ENCODE peak calls at places on chromosomes 5 and 9, in nine cellular contexts. One of them, this sample, is unnamed.

GRCh38 chr9:86867658-86868313 is 79.5 kb downstream of the GAS1 start:
- DNase-seq in adrenal gland: no peak
- DNase-seq in dorsolateral prefrontal cortex: no peak
- DNase-seq in psoas muscle: no peak
- DNase-seq in foreskin fibroblast: no peak
- DNase-seq in PC-3: no peak
- DNase-seq in A549: no peak
- DNase-seq in cardiac fibroblast: peak
- DNase-seq in neural progenitor cell: peak
- DNase-seq in this sample: no peak

GRCh38 chr5:107455111-107455544 is 215.6 kb downstream of the EFNA5 start:
- DNase-seq in PC-3: peak
- DNase-seq in dorsolateral prefrontal cortex: no peak
- DNase-seq in cardiac fibroblast: peak
- DNase-seq in adrenal gland: no peak
- DNase-seq in foreskin fibroblast: peak
- DNase-seq in neural progenitor cell: peak
- DNase-seq in psoas muscle: no peak
- DNase-seq in A549: no peak
- DNase-seq in this sample: no peak

GRCh38 chr5:173155912-173156311 is 11.6 kb downstream of the BNIP1 start:
- DNase-seq in A549: no peak
- DNase-seq in adrenal gland: no peak
- DNase-seq in neural progenitor cell: no peak
- DNase-seq in PC-3: no peak
- DNase-seq in foreskin fibroblast: no peak
- DNase-seq in psoas muscle: no peak
- DNase-seq in dorsolateral prefrontal cortex: peak
- DNase-seq in cardiac fibroblast: no peak
- DNase-seq in this sample: no peak

GRCh38 chr5:131536211-131536826 is 98.7 kb downstream of the RAPGEF6 start:
- DNase-seq in adrenal gland: no peak
- DNase-seq in dorsolateral prefrontal cortex: no peak
- DNase-seq in neural progenitor cell: no peak
- DNase-seq in foreskin fibroblast: no peak
- DNase-seq in PC-3: no peak
- DNase-seq in psoas muscle: no peak
- DNase-seq in cardiac fibroblast: peak
- DNase-seq in A549: no peak
- DNase-seq in this sample: no peak

GRCh38 chr9:27110181-27110580 is 1.2 kb downstream of the TEK start:
- DNase-seq in dorsolateral prefrontal cortex: no peak
- DNase-seq in cardiac fibroblast: no peak
- DNase-seq in PC-3: no peak
- DNase-seq in adrenal gland: no peak
- DNase-seq in foreskin fibroblast: no peak
- DNase-seq in neural progenitor cell: no peak
- DNase-seq in psoas muscle: no peak
- DNase-seq in A549: no peak
- DNase-seq in this sample: no peak

GRCh38 chr5:157558681-157559080 is 16.9 kb downstream of the ADAM19 start:
- DNase-seq in PC-3: peak
- DNase-seq in A549: no peak
- DNase-seq in psoas muscle: no peak
- DNase-seq in foreskin fibroblast: no peak
- DNase-seq in dorsolateral prefrontal cortex: no peak
- DNase-seq in cardiac fibroblast: no peak
- DNase-seq in neural progenitor cell: no peak
- DNase-seq in adrenal gland: no peak
- DNase-seq in this sample: no peak

GRCh38 chr5:58188287-58188651 is 271.6 kb downstream of the PLK2 start:
- DNase-seq in neural progenitor cell: peak
- DNase-seq in dorsolateral prefrontal cortex: no peak
- DNase-seq in foreskin fibroblast: peak
- DNase-seq in adrenal gland: peak
- DNase-seq in A549: peak
- DNase-seq in cardiac fibroblast: peak
- DNase-seq in psoas muscle: no peak
- DNase-seq in PC-3: peak
- DNase-seq in this sample: no peak

GRCh38 chr5:10601246-10602030 is 37.6 kb downstream of the ANKRD33B start:
- DNase-seq in cardiac fibroblast: peak
- DNase-seq in dorsolateral prefrontal cortex: peak
- DNase-seq in adrenal gland: peak
- DNase-seq in A549: peak
- DNase-seq in psoas muscle: peak
- DNase-seq in neural progenitor cell: no peak
- DNase-seq in PC-3: peak
- DNase-seq in foreskin fibroblast: peak
- DNase-seq in this sample: peak

GRCh38 chr5:28077291-28078240 is 1039.2 kb upstream of the CDH9 start:
- DNase-seq in adrenal gland: no peak
- DNase-seq in psoas muscle: no peak
- DNase-seq in dorsolateral prefrontal cortex: no peak
- DNase-seq in foreskin fibroblast: no peak
- DNase-seq in neural progenitor cell: no peak
- DNase-seq in PC-3: no peak
- DNase-seq in A549: no peak
- DNase-seq in cardiac fibroblast: no peak
- DNase-seq in this sample: no peak

GRCh38 chr9:137162505-137163100 is 7.2 kb downstream of the LRRC26 start:
- DNase-seq in PC-3: no peak
- DNase-seq in adrenal gland: no peak
- DNase-seq in A549: no peak
- DNase-seq in neural progenitor cell: peak
- DNase-seq in cardiac fibroblast: no peak
- DNase-seq in dorsolateral prefrontal cortex: no peak
- DNase-seq in foreskin fibroblast: no peak
- DNase-seq in psoas muscle: no peak
- DNase-seq in this sample: peak

GRCh38 chr9:129752915-129753724 is at the start of gene PTGES:
- DNase-seq in PC-3: peak
- DNase-seq in cardiac fibroblast: peak
- DNase-seq in neural progenitor cell: peak
- DNase-seq in psoas muscle: peak
- DNase-seq in adrenal gland: peak
- DNase-seq in foreskin fibroblast: peak
- DNase-seq in dorsolateral prefrontal cortex: peak
- DNase-seq in A549: peak
- DNase-seq in this sample: peak

GRCh38 chr5:148585988-148586387 is 68.3 kb downstream of the HTR4 start:
- DNase-seq in adrenal gland: peak
- DNase-seq in A549: no peak
- DNase-seq in PC-3: peak
- DNase-seq in dorsolateral prefrontal cortex: no peak
- DNase-seq in neural progenitor cell: peak
- DNase-seq in foreskin fibroblast: no peak
- DNase-seq in cardiac fibroblast: peak
- DNase-seq in psoas muscle: no peak
- DNase-seq in this sample: no peak

GRCh38 chr9:83509372-83509771 is 28.8 kb downstream of the FRMD3 start:
- DNase-seq in foreskin fibroblast: peak
- DNase-seq in PC-3: no peak
- DNase-seq in adrenal gland: peak
- DNase-seq in cardiac fibroblast: peak
- DNase-seq in neural progenitor cell: peak
- DNase-seq in A549: no peak
- DNase-seq in dorsolateral prefrontal cortex: no peak
- DNase-seq in psoas muscle: no peak
- DNase-seq in this sample: no peak

GRCh38 chr9:1219284-1219683 is 169.1 kb downstream of the DMRT2 start:
- DNase-seq in dorsolateral prefrontal cortex: no peak
- DNase-seq in A549: no peak
- DNase-seq in adrenal gland: no peak
- DNase-seq in cardiac fibroblast: no peak
- DNase-seq in psoas muscle: no peak
- DNase-seq in foreskin fibroblast: no peak
- DNase-seq in neural progenitor cell: no peak
- DNase-seq in PC-3: peak
- DNase-seq in this sample: no peak

GRCh38 chr5:168528521-168529360 is at the start of gene FBLL1:
- DNase-seq in A549: no peak
- DNase-seq in foreskin fibroblast: peak
- DNase-seq in psoas muscle: no peak
- DNase-seq in PC-3: no peak
- DNase-seq in neural progenitor cell: peak
- DNase-seq in adrenal gland: peak
- DNase-seq in cardiac fibroblast: peak
- DNase-seq in dorsolateral prefrontal cortex: peak
- DNase-seq in this sample: no peak

GRCh38 chr5:125262782-125263181 is 516.3 kb upstream of the ZNF608 start:
- DNase-seq in dorsolateral prefrontal cortex: no peak
- DNase-seq in A549: no peak
- DNase-seq in adrenal gland: no peak
- DNase-seq in psoas muscle: no peak
- DNase-seq in neural progenitor cell: no peak
- DNase-seq in foreskin fibroblast: peak
- DNase-seq in cardiac fibroblast: peak
- DNase-seq in PC-3: peak
- DNase-seq in this sample: no peak

GRCh38 chr5:57327934-57328333 is 154.1 kb downstream of the GPBP1 start:
- DNase-seq in A549: no peak
- DNase-seq in foreskin fibroblast: peak
- DNase-seq in cardiac fibroblast: peak
- DNase-seq in PC-3: peak
- DNase-seq in neural progenitor cell: no peak
- DNase-seq in dorsolateral prefrontal cortex: no peak
- DNase-seq in adrenal gland: no peak
- DNase-seq in psoas muscle: no peak
- DNase-seq in this sample: no peak

GRCh38 chr9:137619240-137620090 is 660 bp downstream of the EHMT1 start:
- DNase-seq in cardiac fibroblast: peak
- DNase-seq in psoas muscle: peak
- DNase-seq in neural progenitor cell: peak
- DNase-seq in adrenal gland: peak
- DNase-seq in foreskin fibroblast: no peak
- DNase-seq in PC-3: peak
- DNase-seq in dorsolateral prefrontal cortex: no peak
- DNase-seq in A549: peak
- DNase-seq in this sample: peak

GRCh38 chr9:17116400-17116837 is 18.4 kb upstream of the CNTLN start:
- DNase-seq in psoas muscle: no peak
- DNase-seq in A549: peak
- DNase-seq in PC-3: peak
- DNase-seq in neural progenitor cell: peak
- DNase-seq in dorsolateral prefrontal cortex: no peak
- DNase-seq in adrenal gland: no peak
- DNase-seq in cardiac fibroblast: peak
- DNase-seq in foreskin fibroblast: peak
- DNase-seq in this sample: no peak

GRCh38 chr5:139711067-139711851 is 63.1 kb downstream of the CXXC5 start:
- DNase-seq in A549: peak
- DNase-seq in cardiac fibroblast: peak
- DNase-seq in adrenal gland: peak
- DNase-seq in foreskin fibroblast: no peak
- DNase-seq in dorsolateral prefrontal cortex: no peak
- DNase-seq in neural progenitor cell: peak
- DNase-seq in psoas muscle: peak
- DNase-seq in PC-3: peak
- DNase-seq in this sample: peak

GRCh38 chr9:38620483-38621433 is at the start of gene ANKRD18A:
- DNase-seq in PC-3: peak
- DNase-seq in adrenal gland: peak
- DNase-seq in foreskin fibroblast: peak
- DNase-seq in neural progenitor cell: peak
- DNase-seq in cardiac fibroblast: peak
- DNase-seq in psoas muscle: peak
- DNase-seq in A549: peak
- DNase-seq in dorsolateral prefrontal cortex: peak
- DNase-seq in this sample: peak
- TF ChIP-seq CTCF in PC-3: peak
- TF ChIP-seq CTCF in adrenal gland: peak
- TF ChIP-seq CTCF in foreskin fibroblast: peak
- TF ChIP-seq CTCF in neural progenitor cell: peak
- TF ChIP-seq CTCF in cardiac fibroblast: peak
- TF ChIP-seq CTCF in psoas muscle: peak
- TF ChIP-seq CTCF in A549: peak
- TF ChIP-seq CTCF in dorsolateral prefrontal cortex: peak
- TF ChIP-seq CTCF in this sample: peak

GRCh38 chr9:105886136-105886535 is 191.8 kb downstream of the TMEM38B start:
- DNase-seq in A549: no peak
- DNase-seq in psoas muscle: no peak
- DNase-seq in neural progenitor cell: no peak
- DNase-seq in dorsolateral prefrontal cortex: no peak
- DNase-seq in adrenal gland: no peak
- DNase-seq in foreskin fibroblast: no peak
- DNase-seq in cardiac fibroblast: no peak
- DNase-seq in PC-3: no peak
- DNase-seq in this sample: no peak
- H3K4me3 ChIP-seq in A549: no peak
- H3K4me3 ChIP-seq in psoas muscle: no peak
- H3K4me3 ChIP-seq in neural progenitor cell: no peak
- H3K4me3 ChIP-seq in dorsolateral prefrontal cortex: no peak
- H3K4me3 ChIP-seq in adrenal gland: no peak
- H3K4me3 ChIP-seq in foreskin fibroblast: no peak
- H3K4me3 ChIP-seq in cardiac fibroblast: no peak
- H3K4me3 ChIP-seq in PC-3: no peak
- H3K4me3 ChIP-seq in this sample: no peak

GRCh38 chr9:91676042-91676441 is 252.4 kb upstream of the NFIL3 start:
- DNase-seq in neural progenitor cell: no peak
- DNase-seq in foreskin fibroblast: peak
- DNase-seq in cardiac fibroblast: no peak
- DNase-seq in A549: no peak
- DNase-seq in adrenal gland: no peak
- DNase-seq in PC-3: peak
- DNase-seq in psoas muscle: no peak
- DNase-seq in dorsolateral prefrontal cortex: no peak
- DNase-seq in this sample: no peak
- TF ChIP-seq CTCF in neural progenitor cell: no peak
- TF ChIP-seq CTCF in foreskin fibroblast: peak
- TF ChIP-seq CTCF in cardiac fibroblast: peak
- TF ChIP-seq CTCF in A549: peak
- TF ChIP-seq CTCF in adrenal gland: no peak
- TF ChIP-seq CTCF in PC-3: peak
- TF ChIP-seq CTCF in psoas muscle: no peak
- TF ChIP-seq CTCF in dorsolateral prefrontal cortex: no peak
- TF ChIP-seq CTCF in this sample: no peak

GRCh38 chr5:73388371-73388684 is 60.2 kb downstream of the FOXD1 start:
- DNase-seq in neural progenitor cell: no peak
- DNase-seq in adrenal gland: no peak
- DNase-seq in PC-3: peak
- DNase-seq in foreskin fibroblast: no peak
- DNase-seq in psoas muscle: no peak
- DNase-seq in dorsolateral prefrontal cortex: no peak
- DNase-seq in cardiac fibroblast: no peak
- DNase-seq in A549: no peak
- DNase-seq in this sample: no peak
- H3K4me3 ChIP-seq in neural progenitor cell: no peak
- H3K4me3 ChIP-seq in adrenal gland: no peak
- H3K4me3 ChIP-seq in PC-3: no peak
- H3K4me3 ChIP-seq in foreskin fibroblast: no peak
- H3K4me3 ChIP-seq in psoas muscle: no peak
- H3K4me3 ChIP-seq in dorsolateral prefrontal cortex: no peak
- H3K4me3 ChIP-seq in cardiac fibroblast: no peak
- H3K4me3 ChIP-seq in A549: no peak
- H3K4me3 ChIP-seq in this sample: no peak

GRCh38 chr5:43019615-43020293 is 20.4 kb downstream of the ANXA2R start:
- DNase-seq in foreskin fibroblast: no peak
- DNase-seq in PC-3: peak
- DNase-seq in adrenal gland: peak
- DNase-seq in cardiac fibroblast: peak
- DNase-seq in psoas muscle: peak
- DNase-seq in neural progenitor cell: peak
- DNase-seq in A549: peak
- DNase-seq in dorsolateral prefrontal cortex: no peak
- DNase-seq in this sample: peak
- TF ChIP-seq CTCF in foreskin fibroblast: peak
- TF ChIP-seq CTCF in PC-3: peak
- TF ChIP-seq CTCF in adrenal gland: no peak
- TF ChIP-seq CTCF in cardiac fibroblast: peak
- TF ChIP-seq CTCF in psoas muscle: peak
- TF ChIP-seq CTCF in neural progenitor cell: peak
- TF ChIP-seq CTCF in A549: no peak
- TF ChIP-seq CTCF in dorsolateral prefrontal cortex: no peak
- TF ChIP-seq CTCF in this sample: peak

GRCh38 chr5:129118405-129118804 is 23.9 kb downstream of the ISOC1 start:
- DNase-seq in foreskin fibroblast: no peak
- DNase-seq in adrenal gland: no peak
- DNase-seq in neural progenitor cell: no peak
- DNase-seq in cardiac fibroblast: no peak
- DNase-seq in A549: no peak
- DNase-seq in psoas muscle: no peak
- DNase-seq in PC-3: no peak
- DNase-seq in dorsolateral prefrontal cortex: no peak
- DNase-seq in this sample: no peak
- H3K4me3 ChIP-seq in foreskin fibroblast: no peak
- H3K4me3 ChIP-seq in adrenal gland: no peak
- H3K4me3 ChIP-seq in neural progenitor cell: no peak
- H3K4me3 ChIP-seq in cardiac fibroblast: no peak
- H3K4me3 ChIP-seq in A549: no peak
- H3K4me3 ChIP-seq in psoas muscle: no peak
- H3K4me3 ChIP-seq in PC-3: no peak
- H3K4me3 ChIP-seq in dorsolateral prefrontal cortex: no peak
- H3K4me3 ChIP-seq in this sample: no peak

This sample was measured in transverse colon.